ENCODE peak calls at places on chromosomes 1 and 21, in four cellular contexts. One of them, this sample, is unnamed.

GRCh38 chr1:43366179-43366578 is 1.6 kb downstream of the ELOVL1 start:
- DNase-seq in EL: no peak
- DNase-seq in B cell: no peak
- DNase-seq in HFF-Myc: no peak
- DNase-seq in this sample: no peak

GRCh38 chr21:25831300-25831699 is 96.5 kb downstream of the GABPA start:
- DNase-seq in EL: peak; percentile 18
- DNase-seq in HFF-Myc: no peak
- DNase-seq in B cell: no peak
- DNase-seq in this sample: no peak

GRCh38 chr1:207397525-207397926 is 56.6 kb upstream of the CR2 start:
- DNase-seq in HFF-Myc: peak; percentile 1
- DNase-seq in EL: peak; percentile 9
- DNase-seq in B cell: no peak
- DNase-seq in this sample: no peak

GRCh38 chr1:198829948-198830347 is 191.1 kb downstream of the PTPRC start:
- DNase-seq in EL: peak; percentile 15
- DNase-seq in B cell: no peak
- DNase-seq in HFF-Myc: no peak
- DNase-seq in this sample: no peak

GRCh38 chr1:16152521-16153087 is 3.3 kb downstream of the EPHA2 start:
- DNase-seq in EL: no peak
- DNase-seq in B cell: no peak
- DNase-seq in HFF-Myc: no peak
- DNase-seq in this sample: no peak

GRCh38 chr1:165857046-165857801 is 29.8 kb downstream of the UCK2 start:
- DNase-seq in EL: peak; percentile 40
- DNase-seq in B cell: no peak
- DNase-seq in HFF-Myc: no peak
- DNase-seq in this sample: peak; percentile 70

GRCh38 chr1:162983671-162984425 is 85.3 kb upstream of the RGS4 start:
- DNase-seq in B cell: no peak
- DNase-seq in HFF-Myc: no peak
- DNase-seq in EL: no peak
- DNase-seq in this sample: no peak

GRCh38 chr1:93597697-93598096 is 83.9 kb downstream of the BCAR3 start:
- DNase-seq in B cell: no peak
- DNase-seq in EL: no peak
- DNase-seq in HFF-Myc: no peak
- DNase-seq in this sample: no peak

GRCh38 chr21:32423320-32423719 is 10.8 kb downstream of the EVA1C start:
- DNase-seq in HFF-Myc: peak; percentile 12
- DNase-seq in B cell: no peak
- DNase-seq in EL: peak; percentile 94
- DNase-seq in this sample: no peak

GRCh38 chr1:216111842-216112241 is 311.4 kb downstream of the USH2A start:
- DNase-seq in EL: no peak
- DNase-seq in B cell: no peak
- DNase-seq in HFF-Myc: no peak
- DNase-seq in this sample: no peak

GRCh38 chr1:201142011-201142853 is 12.0 kb downstream of the TMEM9 start:
- DNase-seq in B cell: no peak
- DNase-seq in EL: no peak
- DNase-seq in HFF-Myc: no peak
- DNase-seq in this sample: no peak

GRCh38 chr1:161176468-161177111 is 717 bp downstream of the B4GALT3 start:
- DNase-seq in EL: no peak
- DNase-seq in HFF-Myc: no peak
- DNase-seq in B cell: no peak
- DNase-seq in this sample: no peak

GRCh38 chr1:203361843-203362524 is 11.1 kb upstream of the FMOD start:
- DNase-seq in EL: peak; percentile 52
- DNase-seq in HFF-Myc: no peak
- DNase-seq in B cell: peak; percentile 71
- DNase-seq in this sample: no peak